ENCODE peak calls at places on chromosome 1, in seven cellular contexts. E is HuH-7; W is DMS153; G is non-pigmented ciliary epithelial cell; D is stimulated activated CD4-positive, alpha-beta T cell treated with anti-CD3 and anti-CD28 coated beads, Interleukin-2, amount 100 ng/mL, for 24 hours; V is mesenteric fat pad; T is breast epithelium. S is an unnamed sample.

GRCh38 chr1:47898156-47898825 is 98.9 kb downstream of the TRABD2B start:
- DNase-seq in E (no peak), W (no peak), G (no peak), D (no peak), V (no peak), T (no peak), S (no peak)

GRCh38 chr1:224262373-224263054 is 67.5 kb downstream of the NVL start:
- DNase-seq in E (no peak), W (no peak), G (no peak), D (no peak), V (no peak), T (no peak), S (no peak)

GRCh38 chr1:245155186-245156040 is 628 bp downstream of the KIF26B start:
- DNase-seq in E (peak; percentile 65), W (no peak), G (no peak), D (no peak), V (no peak), T (no peak), S (peak; percentile 28)

GRCh38 chr1:167926486-167926997 is 9.9 kb upstream of the DCAF6 start:
- DNase-seq in E (peak; percentile 70), W (no peak), G (no peak), D (no peak), V (no peak), T (no peak), S (no peak)

GRCh38 chr1:39981957-39982356 is 27.0 kb downstream of the MFSD2A start:
- DNase-seq in E (no peak), W (no peak), G (peak; percentile 72), D (no peak), V (no peak), T (peak; percentile 76), S (no peak)

GRCh38 chr1:85454214-85454613 is 10.7 kb downstream of the DDAH1 start:
- DNase-seq in E (no peak), W (no peak), G (no peak), D (no peak), V (no peak), T (no peak), S (no peak)

GRCh38 chr1:2607681-2608041 is 21.1 kb downstream of the PRXL2B start:
- DNase-seq in E (no peak), W (no peak), G (no peak), D (no peak), V (peak; percentile 72), T (no peak), S (no peak)

GRCh38 chr1:160363951-160364350 is 2.9 kb upstream of the NHLH1 start:
- DNase-seq in E (no peak), W (no peak), G (no peak), D (no peak), V (no peak), T (no peak), S (no peak)

GRCh38 chr1:117001254-117001927 is at the start of gene CD101:
- DNase-seq in E (no peak), W (no peak), G (no peak), D (peak; percentile 46), V (no peak), T (no peak), S (no peak)

GRCh38 chr1:4027008-4027407 is 126.9 kb upstream of the C1orf174 start:
- DNase-seq in E (no peak), W (no peak), G (no peak), D (no peak), V (no peak), T (no peak), S (no peak)

GRCh38 chr1:1206376-1207253 is at the start of gene TNFRSF18:
- DNase-seq in E (no peak), W (peak; percentile 51), G (no peak), D (peak; percentile 60), V (no peak), T (no peak), S (no peak)

GRCh38 chr1:204285438-204286322 is 71.9 kb upstream of the GOLT1A start:
- DNase-seq in E (no peak), W (peak; percentile 21), G (no peak), D (no peak), V (no peak), T (no peak), S (peak; percentile 15)